ENCODE peak calls at places on chromosomes 4 and X, in seven cellular contexts. N is left ventricle myocardium inferior, W is GM12878, B is DND-41, P is neural crest cell, C is thyroid gland, Z is osteocyte. Q is an unnamed sample.

GRCh38 chr4:105808459-105809041 is 86.7 kb upstream of the NPNT start:
- DNase-seq in N (no peak), Z (no peak), P (no peak), C (no peak), B (no peak), W (no peak), Q (no peak)

GRCh38 chrX:80808854-80809493 is 703 bp downstream of the BRWD3 start:
- DNase-seq in C (peak; percentile 30), Z (no peak), B (peak; percentile 44), P (peak; percentile 2), W (no peak), N (no peak), Q (peak; percentile 45)

GRCh38 chrX:45050558-45050957 is 150.1 kb downstream of the DIPK2B start:
- DNase-seq in W (no peak), N (no peak), C (no peak), P (no peak), B (no peak), Z (no peak), Q (no peak)

GRCh38 chr4:66575024-66575696 is 904.9 kb upstream of the EPHA5 start:
- DNase-seq in P (no peak), B (no peak), C (no peak), W (no peak), Z (no peak), N (no peak), Q (no peak)

GRCh38 chr4:73220815-73221214 is 37.8 kb downstream of the ANKRD17 start:
- DNase-seq in N (no peak), Z (no peak), P (no peak), W (no peak), C (no peak), B (no peak), Q (no peak)

GRCh38 chrX:39440734-39441305 is 639.6 kb downstream of the MID1IP1 start:
- DNase-seq in B (no peak), Z (no peak), C (no peak), P (no peak), N (no peak), W (no peak), Q (peak; percentile 46)

GRCh38 chrX:53073115-53073581 is 9.0 kb upstream of the TSPYL2 start:
- DNase-seq in W (no peak), C (peak; percentile 53), P (no peak), Z (no peak), B (no peak), N (no peak), Q (no peak)

GRCh38 chr4:176435891-176436499 is 116.2 kb downstream of the SPCS3 start:
- DNase-seq in P (no peak), W (no peak), N (no peak), Z (no peak), B (no peak), C (no peak), Q (no peak)

GRCh38 chrX:136880003-136880451 is 498 bp downstream of the RBMX start:
- DNase-seq in C (peak; percentile 14), W (no peak), B (peak; percentile 42), P (peak; percentile 5), N (peak; percentile 20), Z (no peak), Q (peak; percentile 37)

DNA sequence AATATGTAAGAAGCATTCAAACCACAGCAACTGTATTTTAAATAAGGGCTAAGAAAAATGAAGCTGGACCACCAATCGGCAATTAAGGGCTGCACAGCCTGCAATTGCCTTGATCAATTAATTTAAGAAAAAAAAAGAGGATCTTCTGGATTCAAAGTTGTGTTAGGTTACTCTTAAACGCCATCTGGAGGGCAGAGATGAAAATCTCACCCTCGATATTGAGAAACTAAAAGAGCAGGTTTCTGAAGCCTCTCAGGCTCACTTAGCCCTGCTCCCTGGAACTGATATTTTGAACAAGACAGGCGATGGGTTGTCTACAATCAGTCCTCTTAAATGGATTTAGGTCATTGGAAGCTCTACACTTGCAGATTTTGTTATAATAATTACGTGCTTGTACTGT is 579.4 kb downstream of the GRXCR1 start:
- DNase-seq in Z (no peak), W (no peak), C (no peak), B (no peak), P (no peak), N (no peak), Q (no peak)
- TF ChIP-seq CTCF in Z (peak; percentile 23), W (no peak), C (no peak), B (no peak), P (no peak), N (no peak), Q (no peak)

DNA sequence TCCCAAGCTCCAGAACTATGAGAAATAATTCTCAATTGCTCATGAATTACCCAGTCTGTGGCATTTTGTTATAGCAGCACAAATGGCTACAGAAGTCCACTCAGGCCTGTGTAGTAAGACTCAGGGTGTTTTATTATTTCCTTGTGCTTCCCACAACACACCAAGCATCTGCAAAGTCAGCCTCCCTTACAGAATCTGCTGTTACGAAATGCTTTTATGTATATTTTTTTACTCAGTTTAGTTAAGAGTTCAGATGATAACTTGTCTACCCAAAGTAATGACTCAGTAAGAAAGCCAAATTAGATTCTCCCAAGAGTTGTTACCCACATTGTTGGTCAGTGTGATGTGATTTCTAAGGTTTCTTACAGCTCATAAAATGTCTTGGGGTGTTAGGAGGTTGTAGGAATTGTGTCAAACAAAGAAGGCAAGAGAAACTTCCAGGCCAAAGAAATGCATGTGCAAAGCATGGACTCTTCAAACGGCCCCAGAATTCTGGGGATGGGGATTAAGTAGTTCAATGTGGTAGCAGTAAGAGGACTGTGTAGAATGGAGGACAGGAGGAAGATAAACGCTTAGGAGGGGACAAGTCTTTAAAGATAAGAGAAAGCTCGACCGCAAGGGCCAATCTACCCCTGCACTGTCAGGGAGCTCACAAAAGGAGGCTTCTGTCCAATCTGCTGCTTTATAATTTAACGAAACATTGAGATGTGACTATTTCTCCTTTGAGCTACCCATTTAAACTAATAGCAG is 35.4 kb upstream of the TMEM184C start:
- DNase-seq in P (no peak), N (no peak), C (no peak), B (no peak), Z (no peak), W (no peak), Q (no peak)
- TF ChIP-seq CTCF in P (no peak), N (no peak), C (no peak), B (no peak), Z (no peak), W (no peak), Q (no peak)

GRCh38 chr4:83371235-83371634 is 36.6 kb upstream of the HPSE start:
- DNase-seq in B (no peak), Z (no peak), C (no peak), W (no peak), N (no peak), P (no peak), Q (no peak)

GRCh38 chr4:83364312-83364711 is 29.7 kb upstream of the HPSE start:
- DNase-seq in C (no peak), B (no peak), N (no peak), W (no peak), Z (no peak), P (no peak), Q (no peak)

GRCh38 chr4:83370640-83370906 is 35.9 kb upstream of the HPSE start:
- DNase-seq in N (no peak), C (no peak), P (no peak), Z (no peak), W (no peak), B (no peak), Q (no peak)

GRCh38 chr4:83371936-83372335 is 37.3 kb upstream of the HPSE start:
- DNase-seq in Z (no peak), N (no peak), W (no peak), B (no peak), P (no peak), C (no peak), Q (no peak)

DNA sequence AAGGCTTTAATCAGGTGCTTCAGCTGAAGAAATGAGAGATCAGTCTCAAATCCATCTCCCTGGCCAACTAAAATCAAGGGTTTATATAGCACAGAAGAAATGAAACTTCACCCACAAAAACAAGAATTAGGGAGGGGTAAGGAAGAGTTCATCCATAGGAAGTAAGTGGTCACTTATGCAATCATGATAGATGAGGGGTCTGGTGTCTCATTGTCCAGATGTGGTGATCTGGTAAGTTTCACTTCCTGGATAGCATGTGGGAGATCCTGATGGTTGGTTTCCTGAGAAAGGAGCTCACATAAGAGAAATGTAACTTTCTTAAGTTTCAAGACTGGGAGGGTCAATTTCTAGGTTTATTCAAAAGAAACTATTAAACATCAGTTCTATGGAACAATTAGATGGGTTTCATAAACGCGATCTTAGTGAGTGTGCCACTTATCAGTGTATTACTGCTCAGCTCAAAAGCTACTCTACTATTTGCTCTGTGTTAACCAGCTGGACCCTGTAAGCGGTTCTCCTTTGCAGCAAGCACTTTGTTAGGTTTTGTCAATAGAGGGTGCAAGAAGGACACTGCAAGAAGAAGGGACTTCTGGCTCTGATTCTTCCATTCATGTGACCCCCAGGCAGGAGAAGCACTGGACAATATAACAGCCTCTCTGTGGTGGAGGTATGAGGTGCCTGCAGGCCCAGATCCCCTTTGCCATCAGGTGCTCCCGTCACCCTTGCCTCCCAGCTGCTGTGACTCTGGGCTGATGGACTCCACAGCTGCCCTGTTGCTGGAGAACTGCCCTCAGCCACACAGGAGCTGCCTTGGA is 35.4 kb upstream of the HPSE start:
- DNase-seq in N (no peak), Z (no peak), B (no peak), P (no peak), C (no peak), W (no peak), Q (no peak)
- TF ChIP-seq CTCF in N (no peak), Z (no peak), B (no peak), P (no peak), C (no peak), W (no peak), Q (no peak)

DNA sequence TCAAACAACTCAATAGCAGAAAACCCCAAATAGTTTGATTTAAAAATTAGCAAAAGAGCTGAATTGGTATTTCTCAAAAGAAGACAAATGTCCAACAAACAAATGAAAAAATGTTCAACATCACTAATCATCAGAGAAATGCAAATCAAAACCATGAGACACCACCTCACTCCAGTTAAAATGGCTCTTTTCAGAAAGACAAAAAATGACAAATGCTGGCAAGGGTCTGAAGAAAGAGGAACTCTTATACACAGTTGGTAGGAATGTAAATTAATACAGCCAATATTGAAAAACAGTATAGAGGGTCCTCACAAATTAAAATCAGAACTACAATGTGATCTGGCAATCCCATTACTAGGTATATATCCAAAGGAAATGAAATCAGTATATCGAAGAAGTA is 70.4 kb downstream of the FBXL5 start:
- DNase-seq in B (no peak), W (no peak), P (no peak), N (no peak), C (no peak), Z (no peak), Q (no peak)
- TF ChIP-seq CTCF in B (no peak), W (no peak), P (no peak), N (no peak), C (no peak), Z (no peak), Q (no peak)

GRCh38 chr4:77021614-77022089 is 54.1 kb downstream of the CCNI start:
- DNase-seq in C (no peak), P (no peak), W (no peak), B (no peak), Z (no peak), N (no peak), Q (no peak)

GRCh38 chr4:77020017-77020416 is 55.8 kb downstream of the CCNI start:
- DNase-seq in W (no peak), P (no peak), N (no peak), C (no peak), B (no peak), Z (no peak), Q (no peak)

GRCh38 chr4:77025643-77026321 is 50.0 kb downstream of the CCNI start:
- DNase-seq in W (peak; percentile 7), Z (no peak), N (no peak), C (no peak), B (no peak), P (no peak), Q (peak; percentile 41)

GRCh38 chr4:77023920-77024319 is 51.9 kb downstream of the CCNI start:
- DNase-seq in C (no peak), P (no peak), N (no peak), Z (no peak), B (no peak), W (no peak), Q (no peak)

GRCh38 chr4:77022581-77023133 is 53.1 kb downstream of the CCNI start:
- DNase-seq in Z (no peak), P (peak; percentile 34), B (no peak), N (no peak), W (no peak), C (no peak), Q (no peak)
- TF ChIP-seq CTCF in Z (no peak), P (no peak), B (no peak), N (no peak), W (no peak), C (no peak), Q (no peak)

Q was measured in activated CD8-positive, alpha-beta T cell treated with anti-CD3 and anti-CD28 coated beads for 36 hours.